ENCODE peak calls at places on chromosome 13, in five cellular contexts. T, A, R, P and O are unnamed samples.
A peak's percentile ranks its signal among the peaks of the same experiment; 100 is the strongest.

GRCh38 chr13:39876258-39876657 is 220.8 kb downstream of the COG6 start:
- DNase-seq in T (no peak), A (peak; percentile 70), R (peak; percentile 91), P (no peak), O (no peak)

GRCh38 chr13:46640843-46641242 is 87.9 kb downstream of the LRCH1 start:
- DNase-seq in T (no peak), A (peak; percentile 74), R (peak; percentile 46), P (no peak), O (no peak)

GRCh38 chr13:30111810-30112209 is 195.5 kb downstream of the KATNAL1 start:
- DNase-seq in T (no peak), A (peak; percentile 42), R (no peak), P (no peak), O (peak; percentile 54)

GRCh38 chr13:68025604-68026003 is 795.5 kb upstream of the PCDH9 start:
- DNase-seq in T (no peak), A (no peak), R (no peak), P (no peak), O (no peak)

GRCh38 chr13:61414686-61415664 is 674 bp downstream of the PCDH20 start:
- DNase-seq in T (no peak), A (no peak), R (peak; percentile 56), P (peak; percentile 68), O (peak; percentile 93)

GRCh38 chr13:75426421-75426820 is 55.5 kb downstream of the TBC1D4 start:
- DNase-seq in T (no peak), A (no peak), R (no peak), P (no peak), O (no peak)

GRCh38 chr13:113819731-113820715 is 43.9 kb downstream of the GAS6 start:
- DNase-seq in T (no peak), A (peak; percentile 75), R (no peak), P (no peak), O (no peak)

GRCh38 chr13:98407575-98407974 is 169.3 kb downstream of the STK24 start:
- DNase-seq in T (no peak), A (no peak), R (no peak), P (no peak), O (no peak)

GRCh38 chr13:22060187-22060586 is 389.3 kb downstream of the FGF9 start:
- DNase-seq in T (no peak), A (no peak), R (no peak), P (no peak), O (no peak)

GRCh38 chr13:29845440-29846056 is 4.9 kb downstream of the UBL3 start:
- DNase-seq in T (no peak), A (peak; percentile 59), R (peak; percentile 27), P (no peak), O (no peak)

GRCh38 chr13:74870865-74871264 is 611.1 kb downstream of the TBC1D4 start:
- DNase-seq in T (no peak), A (peak; percentile 43), R (peak; percentile 19), P (no peak), O (no peak)

GRCh38 chr13:91459485-91459884 is 61.1 kb downstream of the GPC5 start:
- DNase-seq in T (peak; percentile 34), A (no peak), R (no peak), P (no peak), O (no peak)

GRCh38 chr13:44364601-44365000 is 9.0 kb upstream of the SERP2 start:
- DNase-seq in T (no peak), A (peak; percentile 54), R (peak; percentile 83), P (peak; percentile 63), O (no peak)

GRCh38 chr13:67299731-67300130 is 69.6 kb upstream of the PCDH9 start:
- DNase-seq in T (no peak), A (peak; percentile 34), R (peak; percentile 66), P (no peak), O (no peak)

GRCh38 chr13:33771296-33771695 is 46.7 kb upstream of the RFC3 start:
- DNase-seq in T (no peak), A (no peak), R (no peak), P (no peak), O (no peak)

GRCh38 chr13:33776510-33776909 is 41.4 kb upstream of the RFC3 start:
- DNase-seq in T (no peak), A (no peak), R (no peak), P (no peak), O (no peak)

GRCh38 chr13:33775339-33776108 is 42.4 kb upstream of the RFC3 start:
- DNase-seq in T (no peak), A (no peak), R (no peak), P (no peak), O (peak; percentile 25)
- TF ChIP-seq EZH2 in T (no peak), A (no peak), R (no peak), P (no peak), O (no peak)

GRCh38 chr13:50015263-50015662 is at the start of gene KCNRG:
- DNase-seq in T (no peak), A (peak; percentile 62), R (peak; percentile 44), P (no peak), O (peak; percentile 25)

GRCh38 chr13:50016421-50016820 is 1.2 kb downstream of the KCNRG start:
- DNase-seq in T (no peak), A (no peak), R (peak; percentile 70), P (no peak), O (no peak)

GRCh38 chr13:50017819-50018218 is 2.6 kb downstream of the KCNRG start:
- DNase-seq in T (no peak), A (no peak), R (no peak), P (no peak), O (no peak)

GRCh38 chr13:50014404-50014803 is 840 bp upstream of the KCNRG start:
- DNase-seq in T (peak; percentile 12), A (no peak), R (no peak), P (no peak), O (no peak)

DNA sequence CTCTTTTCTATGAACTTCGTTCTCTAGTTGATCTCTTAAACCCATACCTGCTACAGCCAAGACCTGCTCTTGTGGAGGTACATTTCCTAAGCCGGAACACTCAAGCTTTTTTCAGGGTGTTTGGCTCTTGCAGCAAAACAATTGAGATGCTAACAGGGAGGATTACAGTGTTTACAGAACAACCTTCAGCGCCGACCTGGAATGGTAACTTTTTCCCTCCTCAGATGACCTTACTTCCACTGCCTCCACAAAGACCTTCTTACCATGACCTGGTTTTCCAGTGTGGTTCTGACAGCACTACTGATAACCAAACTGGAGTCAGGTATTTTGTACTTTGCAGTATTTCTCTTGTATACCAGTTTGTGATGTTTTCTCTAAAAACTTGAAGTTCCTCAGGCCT is 506 bp downstream of the KCNRG start:
- DNase-seq in T (no peak), A (no peak), R (no peak), P (no peak), O (peak; percentile 29)
- H3K27ac ChIP-seq in T (peak overlapping the region; percentile 46), A (peak overlapping the region; percentile 61), R (peak overlapping the region; percentile 11), P (no peak overlapping the region), O (peak overlapping the region; percentile 91)

GRCh38 chr13:20700288-20700687 is 3.2 kb upstream of the IL17D start:
- DNase-seq in T (no peak), A (no peak), R (no peak), P (no peak), O (no peak)

GRCh38 chr13:20703785-20704458 is 423 bp downstream of the IL17D start:
- DNase-seq in T (peak; percentile 86), A (peak; percentile 93), R (peak; percentile 77), P (peak; percentile 87), O (peak; percentile 86)

GRCh38 chr13:20704459-20705069 is 1.1 kb downstream of the IL17D start:
- DNase-seq in T (no peak), A (no peak), R (no peak), P (no peak), O (no peak)

GRCh38 chr13:20702530-20702929 is 969 bp upstream of the IL17D start:
- DNase-seq in T (no peak), A (peak; percentile 47), R (no peak), P (no peak), O (no peak)

GRCh38 chr13:20702945-20703784 is at the start of gene IL17D:
- DNase-seq in T (peak; percentile 26), A (peak; percentile 50), R (no peak), P (peak; percentile 5), O (peak; percentile 48)
- TF ChIP-seq EZH2 in T (no peak), A (peak; percentile 89), R (no peak), P (no peak), O (peak; percentile 72)

GRCh38 chr13:32391101-32391620 is 36.8 kb downstream of the N4BP2L1 start:
- DNase-seq in T (no peak), A (no peak), R (no peak), P (no peak), O (peak; percentile 79)
- H3K27ac ChIP-seq in T (no peak overlapping the region), A (no peak overlapping the region), R (no peak overlapping the region), P (no peak overlapping the region), O (peak overlapping the region; percentile 12)

DNA sequence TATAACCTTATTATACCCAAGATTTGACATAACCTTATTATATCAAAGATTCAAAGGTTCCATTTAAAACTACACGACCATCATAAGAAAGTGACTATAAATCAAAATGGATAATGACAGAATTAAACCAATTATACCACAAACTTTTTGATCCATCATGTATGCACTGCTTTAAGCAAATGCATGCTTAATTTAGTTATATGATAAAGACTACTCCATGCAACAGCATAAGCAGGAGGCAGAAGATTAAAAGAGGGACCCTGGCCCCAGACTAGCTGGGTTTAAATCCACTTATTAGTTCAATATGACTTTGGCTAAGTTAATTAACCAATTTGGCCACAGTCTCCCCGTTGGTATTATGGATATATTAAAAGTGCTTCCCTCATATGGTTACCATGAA is 11.4 kb downstream of the EFNB2 start:
- DNase-seq in T (no peak), A (no peak), R (no peak), P (no peak), O (no peak)
- TF ChIP-seq EZH2 in T (no peak), A (no peak), R (no peak), P (no peak), O (no peak)

DNA sequence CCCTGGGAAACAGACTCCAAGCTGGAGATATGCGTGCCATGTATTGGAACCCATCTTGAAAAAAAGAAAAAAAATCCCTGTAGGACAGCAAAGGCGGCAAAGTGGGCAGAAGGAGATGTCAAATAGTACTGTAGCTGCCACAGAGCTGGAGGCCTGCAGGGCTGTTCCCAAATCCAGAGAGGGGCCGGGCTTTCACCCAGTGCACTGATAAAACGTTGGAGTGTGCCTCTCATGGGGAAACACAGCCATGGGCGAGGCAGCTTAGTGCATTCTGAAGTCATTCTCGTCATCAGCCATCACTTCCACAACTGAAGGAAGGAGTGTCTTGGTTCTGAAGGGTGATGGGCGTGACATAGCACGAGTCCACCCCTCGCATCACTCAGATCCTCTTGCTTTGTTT is 4.8 kb downstream of the SGCG start:
- DNase-seq in T (no peak), A (no peak), R (no peak), P (no peak), O (no peak)
- H3K27ac ChIP-seq in T (no peak overlapping the region), A (no peak overlapping the region), R (no peak overlapping the region), P (no peak overlapping the region), O (no peak overlapping the region)